ENCODE peak calls at places on chromosomes 16 and 17, in four cellular contexts. Q, C, A and K are unnamed samples.

GRCh38 chr17:74190807-74191206 is 12.7 kb upstream of the RPL38 start:
- DNase-seq in A (no peak), C (peak), Q (no peak), K (no peak)

GRCh38 chr17:81866440-81867122 is 4.6 kb downstream of the ARHGDIA start:
- DNase-seq in A (no peak), C (no peak), Q (no peak), K (no peak)

GRCh38 chr16:85683363-85683762 is 5.4 kb downstream of the GINS2 start:
- DNase-seq in C (no peak), Q (no peak), A (no peak), K (no peak)

GRCh38 chr16:88784074-88784855 is 755 bp downstream of the PIEZO1 start:
- DNase-seq in Q (peak), A (peak), C (peak), K (peak)

GRCh38 chr17:28901866-28902818 is 737 bp downstream of the DHRS13 start:
- DNase-seq in C (no peak), Q (peak), A (peak), K (peak)

GRCh38 chr17:29726721-29727252 is 104.1 kb upstream of the CORO6 start:
- DNase-seq in A (no peak), C (no peak), Q (no peak), K (no peak)

GRCh38 chr17:49439673-49440571 is 25.2 kb upstream of the PHB1 start:
- DNase-seq in Q (no peak), A (no peak), C (peak), K (no peak)

GRCh38 chr17:68356949-68357455 is 65.7 kb downstream of the ARSG start:
- DNase-seq in Q (no peak), A (no peak), C (no peak), K (no peak)

GRCh38 chr16:51884773-51885172 is 662.2 kb downstream of the TOX3 start:
- DNase-seq in C (no peak), Q (no peak), A (no peak), K (no peak)

GRCh38 chr17:68355093-68355492 is 63.8 kb downstream of the ARSG start:
- DNase-seq in Q (no peak), C (no peak), A (no peak), K (no peak)

GRCh38 chr16:30767767-30768465 is 5.8 kb downstream of the RNF40 start:
- DNase-seq in Q (no peak), A (no peak), C (no peak), K (no peak)

GRCh38 chr16:30769379-30770089 is 7.4 kb downstream of the RNF40 start:
- DNase-seq in C (no peak), A (no peak), Q (no peak), K (no peak)

GRCh38 chr17:59492091-59492451 is 73.3 kb upstream of the DHX40 start:
- DNase-seq in C (no peak), A (no peak), Q (no peak), K (no peak)

GRCh38 chr17:71757956-71758355 is 362.9 kb upstream of the SOX9 start:
- DNase-seq in A (no peak), Q (no peak), C (no peak), K (no peak)

GRCh38 chr16:86364653-86365380 is 145.5 kb upstream of the FOXF1 start:
- DNase-seq in A (no peak), Q (no peak), C (no peak), K (no peak)

GRCh38 chr16:57892447-57893096 is 78.4 kb downstream of the CNGB1 start:
- DNase-seq in C (peak), A (no peak), Q (no peak), K (no peak)

GRCh38 chr16:62014534-62014933 is 21.7 kb downstream of the CDH8 start:
- DNase-seq in A (no peak), C (no peak), Q (no peak), K (no peak)

GRCh38 chr16:72819345-72819744 is 228.6 kb downstream of the ZFHX3 start:
- DNase-seq in C (no peak), Q (no peak), A (no peak), K (no peak)

GRCh38 chr17:56142325-56142724 is 10.9 kb upstream of the ANKFN1 start:
- DNase-seq in A (no peak), Q (no peak), C (no peak), K (no peak)

GRCh38 chr16:2156025-2156848 is 655 bp downstream of the TRAF7 start:
- DNase-seq in A (no peak), C (peak), Q (no peak), K (no peak)

GRCh38 chr16:83473926-83474660 is 333.7 kb upstream of the HSBP1 start:
- DNase-seq in Q (no peak), C (no peak), A (no peak), K (no peak)

GRCh38 chr17:42891539-42892152 is 9.0 kb upstream of the G6PC1 start:
- DNase-seq in C (peak), A (peak), Q (no peak), K (peak)

GRCh38 chr16:1505912-1506311 is 12.8 kb downstream of the TELO2 start:
- DNase-seq in A (no peak), C (no peak), Q (no peak), K (no peak)

GRCh38 chr17:82399601-82400101 is 18.5 kb upstream of the HEXD start:
- DNase-seq in C (no peak), Q (no peak), A (no peak), K (no peak)

GRCh38 chr17:65530158-65530984 is 31.1 kb downstream of the AXIN2 start:
- DNase-seq in C (no peak), Q (no peak), A (no peak), K (peak)

GRCh38 chr17:38687291-38687690 is 12.5 kb upstream of the EPOP start:
- DNase-seq in A (no peak), C (no peak), Q (no peak), K (no peak)

GRCh38 chr16:23031508-23032098 is 117.6 kb downstream of the USP31 start:
- DNase-seq in Q (no peak), A (no peak), C (no peak), K (no peak)

GRCh38 chr16:4544483-4544882 is 5.9 kb upstream of the CDIP1 start:
- DNase-seq in Q (no peak), C (no peak), A (no peak), K (no peak)

DNA sequence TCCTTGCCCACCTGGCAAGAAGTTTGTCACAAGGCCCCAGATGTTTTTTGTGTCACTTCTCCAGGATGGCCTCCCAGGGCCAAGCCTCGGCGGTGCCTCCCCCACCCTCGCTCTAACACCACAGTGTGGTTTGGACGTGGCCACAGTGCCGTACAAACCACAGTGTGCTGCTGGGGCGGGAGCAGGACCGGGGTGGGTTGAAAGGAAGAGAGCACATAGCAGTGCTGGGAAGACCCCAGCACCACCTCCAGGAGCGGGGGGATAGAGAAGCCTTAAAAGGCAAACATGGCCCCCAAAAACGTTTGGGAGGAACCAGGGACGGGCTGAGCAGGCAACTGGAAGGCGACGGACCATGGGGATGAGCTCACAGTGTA is 5.0 kb upstream of the BCL6B start:
- DNase-seq in C (no peak), Q (no peak), A (no peak), K (no peak)
- H3K27ac ChIP-seq in C (no peak), Q (no peak), A (peak), K (peak)

GRCh38 chr16:77002644-77003043 is 188.3 kb upstream of the MON1B start:
- DNase-seq in C (no peak), Q (no peak), A (no peak), K (no peak)
- TF ChIP-seq CTCF in C (no peak), Q (no peak), A (no peak), K (no peak)

GRCh38 chr16:66988197-66988788 is at the start of gene CES4A:
- DNase-seq in A (no peak), C (peak), Q (no peak), K (no peak)
- H3K27ac ChIP-seq in A (no peak), C (no peak), Q (peak), K (no peak)

GRCh38 chr17:1767358-1767757 is 5.5 kb downstream of the SERPINF1 start:
- DNase-seq in A (no peak), Q (no peak), C (no peak), K (no peak)
- TF ChIP-seq CTCF in A (no peak), Q (peak), C (peak), K (no peak)

GRCh38 chr17:40564195-40564882 is 933 bp downstream of the CCR7 start:
- DNase-seq in A (no peak), Q (no peak), C (no peak), K (no peak)

GRCh38 chr17:40563371-40564052 is 1.8 kb downstream of the CCR7 start:
- DNase-seq in C (no peak), A (no peak), Q (no peak), K (no peak)

GRCh38 chr17:40566027-40566426 is 755 bp upstream of the CCR7 start:
- DNase-seq in A (no peak), Q (no peak), C (no peak), K (no peak)

GRCh38 chr17:40562841-40563370 is 2.4 kb downstream of the CCR7 start:
- DNase-seq in A (no peak), Q (no peak), C (no peak), K (no peak)

GRCh38 chr17:40564883-40565744 is at the start of gene CCR7:
- DNase-seq in A (no peak), C (no peak), Q (no peak), K (no peak)
- H3K27ac ChIP-seq in A (no peak), C (no peak), Q (no peak), K (no peak)